ENCODE peak calls at places on chromosome 16, in six cellular contexts. V, O, P, T, Z and C are unnamed samples.
A peak's percentile ranks its signal among the peaks of the same experiment; 100 is the strongest.

GRCh38 chr16:84810518-84811273 is 9.1 kb upstream of the CRISPLD2 start:
- DNase-seq in Z (peak; percentile 61), P (peak; percentile 96), T (no peak), V (peak; percentile 74), O (no peak), C (peak; percentile 86)

GRCh38 chr16:78675312-78675711 is 575.9 kb downstream of the WWOX start:
- DNase-seq in P (no peak), O (no peak), T (no peak), Z (no peak), V (peak; percentile 16), C (peak; percentile 97)

GRCh38 chr16:52976539-52977167 is 76.0 kb downstream of the CHD9NB start:
- DNase-seq in V (peak; percentile 36), T (no peak), P (peak; percentile 39), O (peak; percentile 53), Z (peak; percentile 52), C (peak; percentile 28)

GRCh38 chr16:85249830-85250455 is 137.7 kb upstream of the CIBAR2 start:
- DNase-seq in O (peak; percentile 43), P (no peak), V (no peak), T (no peak), Z (no peak), C (peak; percentile 21)

GRCh38 chr16:50834701-50835100 is 92.8 kb downstream of the CYLD start:
- DNase-seq in V (no peak), Z (no peak), O (no peak), P (no peak), T (no peak), C (no peak)

GRCh38 chr16:68093816-68094613 is 8.8 kb downstream of the NFATC3 start:
- DNase-seq in T (no peak), V (peak; percentile 71), P (peak; percentile 51), O (peak; percentile 42), Z (peak; percentile 12), C (peak; percentile 44)

GRCh38 chr16:51592013-51592501 is 441.0 kb upstream of the SALL1 start:
- DNase-seq in Z (no peak), O (no peak), T (no peak), P (no peak), V (no peak), C (no peak)

GRCh38 chr16:89847056-89847929 is 19.0 kb downstream of the SPIRE2 start:
- DNase-seq in Z (no peak), O (no peak), V (no peak), T (no peak), P (no peak), C (no peak)

GRCh38 chr16:82535262-82535661 is 91.5 kb upstream of the CDH13 start:
- DNase-seq in Z (peak; percentile 9), V (no peak), T (no peak), O (no peak), P (no peak), C (no peak)

GRCh38 chr16:8885674-8886592 is 3.8 kb downstream of the LITAFD start:
- DNase-seq in P (peak; percentile 24), O (no peak), V (peak; percentile 50), Z (peak; percentile 51), T (no peak), C (peak; percentile 58)

GRCh38 chr16:1007284-1007850 is 25.8 kb downstream of the SOX8 start:
- DNase-seq in V (no peak), Z (no peak), O (no peak), T (no peak), P (no peak), C (no peak)

GRCh38 chr16:73217654-73218053 is 169.7 kb upstream of the ZFHX3 start:
- DNase-seq in V (no peak), T (no peak), P (peak; percentile 21), Z (no peak), O (no peak), C (no peak)

GRCh38 chr16:79360267-79360666 is 240.3 kb downstream of the MAF start:
- DNase-seq in P (no peak), O (no peak), V (no peak), Z (peak; percentile 20), T (no peak), C (no peak)

GRCh38 chr16:67163164-67163902 is 1.2 kb upstream of the HSF4 start:
- DNase-seq in T (no peak), O (no peak), V (peak; percentile 62), Z (no peak), P (no peak), C (peak; percentile 64)

GRCh38 chr16:55082594-55082982 is 151.9 kb downstream of the IRX5 start:
- DNase-seq in V (no peak), Z (no peak), P (no peak), T (no peak), O (no peak), C (no peak)

GRCh38 chr16:30527635-30528178 is 1.3 kb upstream of the ZNF768 start:
- DNase-seq in O (no peak), T (peak; percentile 47), Z (peak; percentile 84), V (no peak), P (peak; percentile 89), C (peak; percentile 7)

GRCh38 chr16:66786551-66786950 is 14.8 kb downstream of the TERB1 start:
- DNase-seq in O (no peak), Z (no peak), P (no peak), T (no peak), V (no peak), C (no peak)

GRCh38 chr16:13660807-13661206 is 259.1 kb upstream of the ERCC4 start:
- DNase-seq in T (no peak), V (no peak), Z (no peak), P (no peak), O (no peak), C (no peak)

GRCh38 chr16:30976486-30976885 is 8.5 kb upstream of the HSD3B7 start:
- DNase-seq in T (no peak), Z (no peak), P (no peak), V (no peak), O (no peak), C (no peak)

GRCh38 chr16:82963653-82964052 is 336.9 kb downstream of the CDH13 start:
- DNase-seq in P (no peak), V (no peak), T (no peak), O (peak; percentile 4), Z (no peak), C (no peak)

GRCh38 chr16:5314377-5314776 is 216.8 kb upstream of the EEF2KMT start:
- DNase-seq in T (no peak), P (no peak), O (no peak), Z (no peak), V (no peak), C (no peak)

GRCh38 chr16:78098087-78098486 is 1.4 kb upstream of the WWOX start:
- DNase-seq in V (no peak), P (no peak), O (peak; percentile 90), T (no peak), Z (no peak), C (no peak)

GRCh38 chr16:83781-84615 is 6.0 kb downstream of the MPG start:
- DNase-seq in Z (no peak), V (peak; percentile 54), P (peak; percentile 80), T (no peak), O (no peak), C (no peak)

DNA sequence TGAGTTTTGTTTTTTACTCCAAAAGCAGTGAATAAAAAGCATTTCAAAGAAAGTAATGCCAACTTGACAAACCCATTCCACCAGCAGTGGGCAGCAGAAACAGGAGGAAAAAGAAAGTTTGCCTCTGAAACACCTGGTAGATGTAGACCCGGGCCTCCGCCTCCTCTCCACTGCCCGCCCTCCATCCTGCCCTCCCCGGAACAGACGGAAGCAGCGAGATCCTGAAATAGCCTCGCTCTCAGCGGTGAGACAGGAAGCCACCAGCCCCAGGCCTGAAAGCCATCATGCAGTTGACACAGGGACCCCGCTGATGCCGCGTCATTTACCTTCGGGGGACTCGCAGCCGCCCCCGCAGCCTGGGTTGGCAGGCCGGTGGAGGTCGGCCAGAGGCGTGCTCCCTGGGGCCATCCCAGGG is 67.8 kb downstream of the C16orf78 start:
- DNase-seq in O (peak; percentile 11), P (peak; percentile 36), T (peak; percentile 44), V (peak; percentile 6), Z (no peak), C (no peak)
- TF ChIP-seq CTCF in O (peak; percentile 21), P (no peak), T (no peak), V (no peak), Z (no peak), C (no peak)

GRCh38 chr16:35596467-35596866 is 2137.1 kb downstream of the TP53TG3F start:
- DNase-seq in P (no peak), V (no peak), Z (no peak), T (no peak), O (no peak), C (no peak)
- H3K4me3 ChIP-seq in P (no peak overlapping the region), V (no peak overlapping the region), Z (no peak overlapping the region), T (no peak overlapping the region), O (no peak overlapping the region), C (no peak overlapping the region)

DNA sequence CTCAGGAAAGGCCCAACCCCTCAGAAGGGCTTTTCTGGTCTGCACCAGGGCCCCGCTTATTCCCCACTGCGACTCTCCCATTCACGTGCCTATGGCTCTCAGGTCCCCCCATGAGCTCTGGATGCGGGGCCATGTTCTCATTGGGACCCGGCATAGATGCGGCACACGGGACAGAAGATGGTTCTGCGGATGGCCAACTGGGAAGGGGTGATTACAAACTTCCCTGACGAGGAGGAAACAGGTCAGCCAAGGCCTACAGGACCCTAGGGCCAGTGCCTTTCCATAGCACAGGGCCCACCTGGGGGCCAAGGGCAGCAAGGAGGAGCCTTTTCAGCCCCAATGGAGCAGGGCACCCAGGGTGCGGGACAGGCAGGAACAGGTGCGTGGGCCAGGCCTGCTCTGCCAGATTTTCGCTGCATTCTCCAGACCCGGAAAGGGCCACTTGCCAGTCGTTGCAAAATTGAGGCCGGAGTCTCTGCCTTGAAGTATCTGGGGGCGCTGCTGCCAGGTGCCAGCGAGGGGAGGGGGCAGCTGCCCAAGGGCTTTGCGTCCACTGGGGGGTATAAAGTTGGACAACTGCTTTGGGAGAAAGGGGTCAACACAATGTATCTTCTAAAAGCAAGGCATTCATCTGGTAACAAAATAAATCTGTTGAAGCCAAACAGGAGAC is 20.5 kb downstream of the SLC7A5 start:
- DNase-seq in T (no peak), V (no peak), O (no peak), P (no peak), Z (no peak), C (no peak)
- TF ChIP-seq CTCF in T (no peak), V (no peak), O (no peak), P (no peak), Z (no peak), C (no peak)

DNA sequence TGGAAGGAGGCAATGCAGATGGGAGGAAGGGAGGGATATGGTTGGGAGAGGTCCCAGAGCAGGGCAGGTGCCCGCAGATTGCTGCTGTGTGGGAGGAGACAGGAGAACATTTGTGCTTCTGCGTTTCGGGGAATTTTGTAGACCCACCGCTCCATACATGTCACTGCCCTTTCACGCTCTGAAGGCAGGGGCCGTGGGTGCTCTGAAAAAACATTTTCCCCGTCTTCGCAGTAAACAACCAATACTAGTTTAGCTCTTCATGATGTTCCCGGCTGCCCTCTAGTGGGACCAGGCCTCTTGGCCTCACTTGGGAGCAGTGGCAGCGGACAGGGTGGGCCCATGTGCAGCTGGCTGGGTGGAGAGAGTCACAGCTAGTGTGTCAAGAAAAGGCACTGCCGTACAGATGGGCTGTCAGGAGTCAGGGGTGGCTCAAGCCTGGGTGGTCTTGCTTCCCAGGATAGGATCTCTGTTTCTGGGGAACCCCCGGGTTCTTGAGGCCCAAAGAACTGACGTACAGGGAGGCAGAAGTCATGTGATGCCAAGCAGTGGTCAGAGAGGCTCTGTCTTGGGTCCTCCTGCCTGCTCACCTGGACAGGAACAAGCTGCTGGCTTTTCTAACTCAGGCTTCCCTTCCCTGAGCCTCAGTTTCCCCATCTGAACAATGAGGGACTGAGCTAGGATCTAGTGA is 46.5 kb upstream of the CPNE2 start:
- DNase-seq in V (peak; percentile 80), O (peak; percentile 31), T (no peak), P (peak; percentile 66), Z (no peak), C (peak; percentile 68)
- H3K4me3 ChIP-seq in V (no peak overlapping the region), O (no peak overlapping the region), T (no peak overlapping the region), P (no peak overlapping the region), Z (no peak overlapping the region), C (no peak overlapping the region)